ENCODE peak calls at places on chromosomes 1 and 21, in five cellular contexts. Q, E, W, T and X are unnamed samples.

GRCh38 chr1:47384083-47384482 is 32.0 kb upstream of the FOXE3 start:
- DNase-seq in E (no peak), T (no peak), W (no peak), Q (no peak), X (no peak)

GRCh38 chr1:9718006-9718680 is 66.6 kb downstream of the PIK3CD start:
- DNase-seq in E (no peak), Q (no peak), W (no peak), T (no peak), X (no peak)

GRCh38 chr1:92907949-92908684 is 53.1 kb downstream of the DIPK1A start:
- DNase-seq in Q (no peak), E (peak; percentile 51), T (no peak), W (peak; percentile 47), X (no peak)

GRCh38 chr1:6294080-6294867 is 33.4 kb upstream of the GPR153 start:
- DNase-seq in E (no peak), T (no peak), W (no peak), Q (no peak), X (no peak)

GRCh38 chr21:44767834-44768831 is 33.5 kb downstream of the UBE2G2 start:
- DNase-seq in E (no peak), Q (no peak), W (no peak), T (no peak), X (no peak)

GRCh38 chr1:66247415-66248208 is 286.3 kb upstream of the SGIP1 start:
- DNase-seq in Q (no peak), W (no peak), E (no peak), T (no peak), X (no peak)

GRCh38 chr1:173775578-173776196 is 48.8 kb upstream of the DARS2 start:
- DNase-seq in Q (no peak), W (no peak), E (no peak), T (no peak), X (no peak)

GRCh38 chr1:20411196-20411980 is 74.6 kb downstream of the CAMK2N1 start:
- DNase-seq in Q (no peak), W (peak; percentile 94), T (peak; percentile 71), E (peak; percentile 97), X (peak; percentile 32)

GRCh38 chr1:32398401-32398800 is 4.2 kb upstream of the BSDC1 start:
- DNase-seq in W (peak; percentile 74), E (peak; percentile 73), T (no peak), Q (no peak), X (no peak)

GRCh38 chr21:45386728-45387371 is 18.1 kb upstream of the COL18A1 start:
- DNase-seq in E (peak; percentile 97), T (no peak), Q (no peak), W (peak; percentile 90), X (peak; percentile 69)

GRCh38 chr21:37369307-37369854 is 2.8 kb downstream of the DYRK1A start:
- DNase-seq in Q (peak; percentile 15), W (no peak), T (no peak), E (no peak), X (no peak)

GRCh38 chr1:244353572-244354091 is 98.1 kb downstream of the ADSS2 start:
- DNase-seq in T (peak; percentile 93), E (peak; percentile 97), W (peak; percentile 95), Q (no peak), X (peak; percentile 83)

GRCh38 chr1:114549137-114549536 is 32.3 kb downstream of the BCAS2 start:
- DNase-seq in E (no peak), Q (no peak), T (no peak), W (peak; percentile 21), X (no peak)

GRCh38 chr1:158285756-158286241 is 3.9 kb upstream of the CD1C start:
- DNase-seq in W (no peak), E (no peak), Q (peak; percentile 92), T (no peak), X (no peak)

GRCh38 chr1:177206831-177207230 is 36.1 kb downstream of the BRINP2 start:
- DNase-seq in W (peak; percentile 13), T (no peak), E (peak; percentile 28), Q (no peak), X (peak; percentile 21)

GRCh38 chr1:243739335-243740003 is 110.6 kb downstream of the AKT3 start:
- DNase-seq in Q (no peak), T (no peak), W (no peak), E (no peak), X (no peak)

GRCh38 chr21:44935533-44935927 is 4.3 kb upstream of the SLX9 start:
- DNase-seq in W (no peak), E (no peak), T (no peak), Q (no peak), X (no peak)

GRCh38 chr1:27074175-27074780 is 61.6 kb upstream of the TENT5B start:
- DNase-seq in E (peak; percentile 12), W (no peak), T (peak; percentile 49), Q (no peak), X (peak; percentile 39)

GRCh38 chr1:187264995-187265602 is 436.4 kb downstream of the PLA2G4A start:
- DNase-seq in W (peak; percentile 65), Q (peak; percentile 7), T (peak; percentile 33), E (peak; percentile 73), X (peak; percentile 77)

GRCh38 chr1:54698346-54698745 is 17.3 kb upstream of the TTC4 start:
- DNase-seq in E (no peak), Q (no peak), W (no peak), T (no peak), X (no peak)

GRCh38 chr1:199313444-199313843 is 674.6 kb downstream of the PTPRC start:
- DNase-seq in T (no peak), Q (no peak), E (no peak), W (no peak), X (no peak)

GRCh38 chr1:39129514-39129913 is 75.0 kb upstream of the MACF1 start:
- DNase-seq in Q (peak; percentile 13), W (peak; percentile 50), T (no peak), E (peak; percentile 58), X (no peak)
- TF ChIP-seq CTCF in Q (peak; percentile 49), W (peak; percentile 32), T (peak; percentile 38), E (peak; percentile 53), X (peak; percentile 20)

DNA sequence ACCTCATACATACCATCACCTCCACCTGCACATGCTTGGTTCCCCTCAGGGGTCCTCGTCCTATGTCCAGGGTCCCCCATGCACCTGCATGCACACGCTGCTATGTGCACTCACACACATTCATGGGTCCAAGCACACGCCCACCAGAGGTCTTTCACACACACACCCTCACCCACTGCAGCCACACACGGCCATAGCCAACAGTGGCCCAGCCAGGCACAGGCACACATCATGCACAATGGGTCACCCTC is 1.2 kb downstream of the SDC3 start:
- DNase-seq in Q (no peak), T (no peak), W (no peak), E (no peak), X (no peak)
- H3K4me2 ChIP-seq in Q (no peak overlapping the region), T (peak overlapping the region; percentile 91), W (peak overlapping the region; percentile 95), E (peak overlapping the region; percentile 98), X (peak overlapping the region; percentile 97)

DNA sequence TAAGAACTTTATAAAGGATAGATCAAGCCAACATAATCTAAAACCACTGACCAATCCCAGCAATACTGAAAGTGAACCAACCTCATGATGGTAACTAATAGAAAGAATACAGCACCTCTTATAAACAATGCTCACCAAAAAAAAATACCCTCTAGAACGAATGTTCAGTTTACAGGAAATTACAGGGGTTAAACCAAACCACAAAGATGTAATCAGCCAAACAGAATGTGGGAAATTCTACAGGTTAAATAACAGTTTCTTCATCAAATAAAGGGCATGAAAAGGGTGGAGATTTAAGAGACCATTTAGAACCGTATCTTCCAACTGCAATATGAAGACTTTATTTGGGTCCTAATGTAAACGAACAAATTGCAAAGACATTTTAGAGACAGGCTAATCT is 30.4 kb downstream of the ARID4B start:
- DNase-seq in W (peak; percentile 72), E (peak; percentile 36), T (no peak), Q (no peak), X (no peak)
- TF ChIP-seq CTCF in W (no peak), E (no peak), T (no peak), Q (no peak), X (no peak)

GRCh38 chr1:227440167-227440566 is 121.9 kb upstream of the CDC42BPA start:
- DNase-seq in E (no peak), T (no peak), W (no peak), Q (no peak), X (no peak)
- H3K4me2 ChIP-seq in E (no peak overlapping the region), T (no peak overlapping the region), W (no peak overlapping the region), Q (no peak overlapping the region), X (no peak overlapping the region)

GRCh38 chr1:214475746-214476145 is 75.7 kb downstream of the PTPN14 start:
- DNase-seq in W (peak; percentile 49), E (no peak), T (no peak), Q (no peak), X (no peak)
- TF ChIP-seq CTCF in W (no peak), E (no peak), T (no peak), Q (no peak), X (no peak)

GRCh38 chr1:150688786-150689185 is 8.2 kb downstream of the GOLPH3L start:
- DNase-seq in T (no peak), W (no peak), E (no peak), Q (no peak), X (no peak)
- H3K4me2 ChIP-seq in T (no peak overlapping the region), W (no peak overlapping the region), E (no peak overlapping the region), Q (no peak overlapping the region), X (no peak overlapping the region)

GRCh38 chr21:31560479-31560878 is 99.0 kb upstream of the SOD1 start:
- DNase-seq in T (no peak), Q (no peak), E (no peak), W (no peak), X (no peak)

GRCh38 chr21:31557956-31558838 is 101.3 kb upstream of the SOD1 start:
- DNase-seq in E (no peak), T (no peak), Q (peak; percentile 72), W (peak; percentile 15), X (peak; percentile 64)

GRCh38 chr21:31557421-31557955 is 102.0 kb upstream of the SOD1 start:
- DNase-seq in W (no peak), E (no peak), Q (no peak), T (no peak), X (peak; percentile 30)

GRCh38 chr21:31559368-31560119 is 99.9 kb upstream of the SOD1 start:
- DNase-seq in E (peak; percentile 83), Q (peak; percentile 99), T (peak; percentile 83), W (peak; percentile 97), X (peak; percentile 95)

GRCh38 chr21:31558839-31559367 is 100.6 kb upstream of the SOD1 start:
- DNase-seq in E (peak; percentile 76), T (peak; percentile 89), W (peak; percentile 94), Q (peak; percentile 97), X (peak; percentile 96)
- TF ChIP-seq CTCF in E (no peak), T (no peak), W (no peak), Q (peak; percentile 50), X (peak; percentile 34)

GRCh38 chr1:230987446-230987845 is 8.6 kb downstream of the ARV1 start:
- DNase-seq in Q (no peak), W (no peak), E (no peak), T (no peak), X (no peak)
- H3K4me2 ChIP-seq in Q (no peak overlapping the region), W (no peak overlapping the region), E (no peak overlapping the region), T (peak overlapping the region; percentile 48), X (no peak overlapping the region)

GRCh38 chr1:25219661-25220251 is 12.5 kb downstream of the SYF2 start:
- DNase-seq in E (no peak), T (no peak), W (no peak), Q (no peak), X (no peak)

GRCh38 chr1:25216123-25216522 is 16.2 kb downstream of the SYF2 start:
- DNase-seq in T (no peak), E (no peak), Q (peak; percentile 50), W (no peak), X (no peak)

GRCh38 chr1:25220666-25221065 is 11.6 kb downstream of the SYF2 start:
- DNase-seq in T (no peak), E (no peak), W (no peak), Q (no peak), X (no peak)

GRCh38 chr1:25217015-25217414 is 15.3 kb downstream of the SYF2 start:
- DNase-seq in T (no peak), W (no peak), Q (no peak), E (no peak), X (no peak)

GRCh38 chr1:25217598-25218232 is 14.6 kb downstream of the SYF2 start:
- DNase-seq in Q (no peak), W (no peak), E (no peak), T (no peak), X (no peak)
- TF ChIP-seq CTCF in Q (peak; percentile 29), W (no peak), E (no peak), T (no peak), X (no peak)